ENCODE peak calls at places on chromosome 15, in eight cellular contexts. K is stomach, Z is lower leg skin, G is suprapubic skin, X is HFF-Myc, N is mesothelial cell of epicardium, B is fibroblast of pulmonary artery, Y is uterus. E is an unnamed sample.

GRCh38 chr15:43440721-43441281 is 52.2 kb downstream of the TP53BP1 start:
- DNase-seq in K (no peak), Z (no peak), G (no peak), X (peak), N (no peak), B (peak), Y (peak), E (no peak)

GRCh38 chr15:36525430-36525829 is 54.0 kb upstream of the CDIN1 start:
- DNase-seq in K (no peak), Z (no peak), G (no peak), X (no peak), N (no peak), B (no peak), Y (no peak), E (no peak)

GRCh38 chr15:90598053-90598577 is 68.4 kb downstream of the CRTC3 start:
- DNase-seq in K (peak), Z (peak), G (no peak), X (no peak), N (no peak), B (peak), Y (peak), E (no peak)

GRCh38 chr15:24318981-24319380 is 356.6 kb upstream of the NPAP1 start:
- DNase-seq in K (no peak), Z (no peak), G (no peak), X (no peak), N (no peak), B (no peak), Y (no peak), E (no peak)

GRCh38 chr15:75030023-75030413 is 6.6 kb downstream of the PPCDC start:
- DNase-seq in K (no peak), Z (peak), G (no peak), X (no peak), N (no peak), B (peak), Y (peak), E (no peak)

GRCh38 chr15:40843183-40843884 is 514 bp upstream of the SPINT1 start:
- DNase-seq in K (no peak), Z (no peak), G (no peak), X (no peak), N (peak), B (no peak), Y (no peak), E (no peak)

GRCh38 chr15:72353266-72353665 is 22.5 kb downstream of the HEXA start:
- DNase-seq in K (no peak), Z (no peak), G (no peak), X (no peak), N (no peak), B (no peak), Y (no peak), E (no peak)

GRCh38 chr15:80567721-80568157 is 127.4 kb upstream of the ABHD17C start:
- DNase-seq in K (peak), Z (peak), G (no peak), X (peak), N (peak), B (peak), Y (peak), E (peak)

GRCh38 chr15:99181544-99181943 is 67.8 kb downstream of the TTC23 start:
- DNase-seq in K (no peak), Z (no peak), G (no peak), X (no peak), N (no peak), B (no peak), Y (peak), E (no peak)

GRCh38 chr15:90402230-90402629 is 14.2 kb downstream of the IQGAP1 start:
- DNase-seq in K (no peak), Z (peak), G (peak), X (peak), N (no peak), B (peak), Y (peak), E (no peak)

GRCh38 chr15:88604381-88604951 is 16.7 kb upstream of the AEN start:
- DNase-seq in K (no peak), Z (no peak), G (no peak), X (no peak), N (no peak), B (no peak), Y (no peak), E (no peak)

GRCh38 chr15:88605507-88606436 is 15.4 kb upstream of the AEN start:
- DNase-seq in K (peak), Z (no peak), G (no peak), X (no peak), N (peak), B (peak), Y (no peak), E (no peak)

GRCh38 chr15:88604972-88605506 is 16.1 kb upstream of the AEN start:
- DNase-seq in K (no peak), Z (no peak), G (no peak), X (no peak), N (no peak), B (no peak), Y (no peak), E (no peak)

GRCh38 chr15:88606437-88606794 is 14.7 kb upstream of the AEN start:
- DNase-seq in K (no peak), Z (no peak), G (no peak), X (no peak), N (no peak), B (no peak), Y (no peak), E (no peak)

GRCh38 chr15:88603885-88604284 is 17.3 kb upstream of the AEN start:
- DNase-seq in K (no peak), Z (no peak), G (no peak), X (no peak), N (no peak), B (no peak), Y (no peak), E (no peak)
- TF ChIP-seq CTCF in K (no peak), Z (no peak), G (no peak), X (no peak), N (no peak), B (no peak), Y (no peak), E (no peak)

DNA sequence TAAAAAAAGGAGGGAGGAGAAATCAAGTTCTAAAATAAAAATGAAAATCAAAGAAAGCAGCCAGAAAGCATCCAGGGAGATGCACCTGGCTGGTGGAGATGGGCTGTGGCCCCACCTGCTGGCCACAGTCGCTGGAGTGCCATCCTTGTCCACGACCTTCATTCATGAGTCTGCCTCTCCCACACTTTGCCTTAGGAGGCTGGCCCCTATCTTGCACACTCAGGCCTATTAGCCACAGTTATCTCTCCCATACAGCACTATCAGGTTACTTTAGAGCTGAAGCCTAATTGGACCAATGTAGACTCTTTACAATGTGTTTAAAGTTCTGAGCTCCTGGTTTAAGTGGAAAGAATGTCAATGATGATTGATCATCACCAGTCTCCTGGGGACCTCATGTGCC is 392.0 kb upstream of the RORA start:
- DNase-seq in K (no peak), Z (no peak), G (no peak), X (no peak), N (peak), B (peak), Y (no peak), E (no peak)
- TF ChIP-seq CTCF in K (no peak), Z (no peak), G (peak), X (peak), N (peak), B (peak), Y (peak), E (peak)

DNA sequence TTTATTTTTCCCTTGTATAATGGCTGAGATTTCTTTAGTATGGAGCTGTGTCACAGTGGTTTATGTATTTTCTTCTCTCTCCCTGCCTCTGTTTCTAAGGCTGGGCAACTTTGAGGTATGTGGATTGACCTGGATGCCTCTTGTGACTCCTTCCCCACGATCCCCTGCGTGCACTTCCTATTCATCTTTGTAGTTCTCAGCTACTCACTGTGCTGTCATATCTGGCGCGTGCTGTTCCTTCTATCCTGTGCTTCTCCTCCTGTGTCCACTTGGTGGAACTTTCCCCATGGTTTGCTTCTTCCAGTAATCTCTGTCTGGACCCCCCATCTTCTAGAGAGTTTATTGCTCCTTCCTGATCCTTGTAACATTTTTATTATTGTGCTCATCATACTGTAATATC is 97.3 kb downstream of the AKAP13 start:
- DNase-seq in K (no peak), Z (no peak), G (no peak), X (no peak), N (no peak), B (peak), Y (no peak), E (no peak)
- TF ChIP-seq CTCF in K (no peak), Z (no peak), G (no peak), X (no peak), N (no peak), B (peak), Y (no peak), E (peak)

GRCh38 chr15:77784361-77785292 is 151.9 kb upstream of the LINGO1 start:
- DNase-seq in K (no peak), Z (no peak), G (no peak), X (no peak), N (no peak), B (peak), Y (no peak), E (no peak)
- TF ChIP-seq CTCF in K (no peak), Z (no peak), G (no peak), X (peak), N (no peak), B (peak), Y (no peak), E (peak)

DNA sequence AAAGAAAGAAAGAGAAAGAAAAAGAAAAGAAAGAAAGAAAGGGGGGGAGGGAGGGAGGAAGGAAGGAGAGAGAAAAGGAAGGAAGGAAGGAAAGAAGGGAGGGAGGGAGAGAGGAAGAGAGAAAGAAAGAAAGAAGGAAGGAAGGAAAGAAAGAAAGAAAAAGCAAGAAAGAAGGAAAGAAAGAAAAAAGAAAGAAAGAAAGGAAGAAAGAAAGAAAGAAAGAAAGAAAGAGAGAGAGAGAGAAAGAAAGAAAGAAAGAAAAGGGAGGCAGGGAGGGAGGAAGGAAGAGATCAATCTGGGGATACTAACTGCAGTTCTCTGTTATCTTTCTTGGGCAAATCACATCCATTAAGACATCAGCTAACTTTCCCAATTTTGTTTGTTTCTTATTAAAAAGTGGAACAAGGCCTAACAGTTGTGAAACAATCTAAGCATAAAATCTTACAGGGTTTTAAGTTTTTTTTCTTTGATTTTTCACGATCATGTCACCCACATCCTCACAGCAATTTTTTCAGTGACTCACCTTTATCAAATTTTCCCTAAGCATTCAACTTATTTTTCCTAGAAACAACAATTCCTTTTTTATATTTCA is 36.8 kb downstream of the TBC1D2B start:
- DNase-seq in K (no peak), Z (no peak), G (no peak), X (no peak), N (no peak), B (no peak), Y (no peak), E (no peak)
- TF ChIP-seq CTCF in K (no peak), Z (no peak), G (no peak), X (no peak), N (no peak), B (no peak), Y (no peak), E (no peak)

DNA sequence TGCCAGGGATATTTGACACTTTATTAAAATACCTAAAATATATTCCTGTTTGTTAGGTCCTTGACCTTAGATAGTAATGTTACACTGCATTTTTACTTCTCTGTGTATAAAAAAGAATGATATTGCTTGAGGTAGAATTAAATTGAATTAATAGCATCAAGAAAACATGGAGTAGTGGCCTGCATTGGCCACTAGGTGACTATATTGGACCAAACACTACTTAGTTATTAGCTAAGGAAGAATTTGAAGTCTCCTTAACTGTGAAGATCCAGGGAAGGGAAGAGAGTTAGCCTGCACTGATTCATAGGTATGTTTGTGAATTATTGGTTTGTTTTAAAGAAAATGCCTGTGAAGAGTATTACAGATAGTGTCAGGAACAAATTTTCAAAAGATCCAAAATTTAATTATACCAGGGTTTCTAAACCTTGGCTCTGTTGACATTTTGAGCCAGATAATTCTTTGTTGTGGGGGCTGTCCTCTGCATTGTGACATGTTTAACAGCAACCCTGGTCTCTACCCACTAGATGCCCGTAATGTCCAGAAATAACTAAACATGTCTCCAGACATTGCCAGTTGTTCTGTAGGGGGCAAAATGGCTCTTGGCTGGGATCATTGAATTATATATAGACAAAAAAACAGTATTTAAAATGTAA is 103.6 kb upstream of the THSD4 start:
- DNase-seq in K (no peak), Z (no peak), G (no peak), X (peak), N (no peak), B (peak), Y (no peak), E (no peak)
- TF ChIP-seq CTCF in K (peak), Z (no peak), G (peak), X (peak), N (peak), B (peak), Y (peak), E (peak)

GRCh38 chr15:66151809-66152208 is 101.7 kb downstream of the MEGF11 start:
- DNase-seq in K (peak), Z (no peak), G (no peak), X (no peak), N (no peak), B (no peak), Y (no peak), E (no peak)
- TF ChIP-seq CTCF in K (no peak), Z (no peak), G (no peak), X (no peak), N (no peak), B (no peak), Y (no peak), E (peak)

E was measured in osteocyte.